ENCODE peak calls at places on chromosome 5, in eight cellular contexts. T, B, H, G, W, N, U and D are unnamed samples. For H3K9me2, the result is how much of the 10 kb centered on the place peaks cover.

GRCh38 chr5:132226516-132227234 is 978 bp downstream of the P4HA2 start:
- DNase-seq in T (no peak), B (no peak), H (no peak), G (peak), W (peak), N (no peak), U (no peak), D (peak)

GRCh38 chr5:76689321-76690026 is 26.5 kb upstream of the F2R start:
- DNase-seq in T (no peak), B (peak), H (peak), G (no peak), W (peak), N (no peak), U (no peak), D (no peak)

GRCh38 chr5:153480401-153480800 is 10.1 kb upstream of the GRIA1 start:
- DNase-seq in T (no peak), B (no peak), H (no peak), G (no peak), W (peak), N (no peak), U (no peak), D (peak)

GRCh38 chr5:39599721-39600431 is 175.1 kb upstream of the DAB2 start:
- DNase-seq in T (peak), B (peak), H (peak), G (peak), W (peak), N (peak), U (no peak), D (peak)

GRCh38 chr5:121108725-121109124 is 644.6 kb downstream of the PRR16 start:
- DNase-seq in T (no peak), B (no peak), H (peak), G (peak), W (no peak), N (no peak), U (no peak), D (no peak)

GRCh38 chr5:171483453-171484177 is 64.2 kb downstream of the FGF18 start:
- DNase-seq in T (no peak), B (no peak), H (no peak), G (no peak), W (peak), N (no peak), U (peak), D (no peak)

GRCh38 chr5:172150514-172151425 is 37.3 kb downstream of the STK10 start:
- DNase-seq in T (no peak), B (no peak), H (no peak), G (no peak), W (peak), N (no peak), U (no peak), D (no peak)

GRCh38 chr5:108481355-108481931 is 99.5 kb upstream of the FBXL17 start:
- DNase-seq in T (peak), B (peak), H (peak), G (peak), W (peak), N (peak), U (peak), D (peak)

GRCh38 chr5:88671408-88671807 is 211.6 kb downstream of the MEF2C start:
- DNase-seq in T (no peak), B (no peak), H (no peak), G (no peak), W (no peak), N (no peak), U (no peak), D (no peak)

GRCh38 chr5:34656700-34657549 is 797 bp downstream of the RAI14 start:
- DNase-seq in T (no peak), B (no peak), H (peak), G (peak), W (peak), N (no peak), U (peak), D (peak)

DNA sequence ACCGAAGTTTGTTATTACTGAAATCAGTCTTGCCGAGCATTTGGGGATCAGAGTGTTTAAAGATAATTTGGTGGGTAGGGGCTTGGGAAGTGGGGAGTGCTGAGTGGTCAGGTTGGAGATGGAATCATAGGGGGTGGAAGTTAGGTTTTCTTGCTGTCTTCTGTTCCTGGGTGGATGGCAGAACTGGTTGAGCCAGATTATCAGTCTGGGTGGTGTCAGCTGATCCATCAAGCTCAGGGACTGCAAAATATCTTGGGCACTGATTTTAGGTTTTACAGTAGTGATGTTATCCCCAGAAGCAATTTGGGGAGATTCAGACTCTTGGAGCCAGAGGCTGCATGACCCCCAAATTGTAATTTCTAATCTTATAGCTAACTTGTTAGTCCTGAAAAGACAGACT is 5.4 kb upstream of the ANKRD31 start:
- DNase-seq in T (no peak), B (no peak), H (peak), G (no peak), W (no peak), N (no peak), U (no peak), D (no peak)
- TF ChIP-seq EZH2phosphoT487 in T (no peak), B (no peak), H (no peak), G (no peak), W (no peak), N (no peak), U (no peak), D (no peak)

GRCh38 chr5:91794455-91794854 is 411.3 kb upstream of the ARRDC3 start:
- DNase-seq in T (no peak), B (no peak), H (peak), G (no peak), W (no peak), N (no peak), U (no peak), D (no peak)

GRCh38 chr5:91794856-91795548 is 411.9 kb upstream of the ARRDC3 start:
- DNase-seq in T (no peak), B (no peak), H (peak), G (no peak), W (peak), N (no peak), U (no peak), D (no peak)

DNA sequence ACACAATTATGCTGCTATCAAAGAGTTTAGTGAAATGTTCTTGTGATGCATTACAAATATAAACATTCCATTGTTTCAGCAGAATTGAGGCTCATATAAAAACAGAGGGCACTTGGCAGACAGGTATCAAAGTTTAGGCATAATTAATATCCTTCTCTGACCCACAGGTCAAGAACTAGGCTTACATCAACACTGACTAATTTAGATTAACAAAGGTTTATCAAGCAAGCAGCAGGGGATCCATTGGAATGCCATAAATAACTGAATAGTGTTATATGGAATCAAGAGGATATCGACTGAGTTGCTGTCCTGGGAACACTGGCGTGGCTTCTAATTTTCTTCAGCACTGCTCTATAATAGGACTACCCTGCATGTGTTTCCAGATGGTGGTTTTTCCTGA is 414.5 kb upstream of the ARRDC3 start:
- DNase-seq in T (no peak), B (no peak), H (no peak), G (peak), W (no peak), N (no peak), U (no peak), D (no peak)
- H3K9me2 ChIP-seq in T (under half), B (under half), H (under half), G (under half), W (under half), N (under half), U (under half), D (under half)

GRCh38 chr5:106476630-106477029 is 1194.1 kb downstream of the EFNA5 start:
- DNase-seq in T (no peak), B (no peak), H (no peak), G (no peak), W (no peak), N (no peak), U (no peak), D (no peak)
- TF ChIP-seq EZH2phosphoT487 in T (no peak), B (no peak), H (no peak), G (no peak), W (no peak), N (no peak), U (no peak), D (no peak)

DNA sequence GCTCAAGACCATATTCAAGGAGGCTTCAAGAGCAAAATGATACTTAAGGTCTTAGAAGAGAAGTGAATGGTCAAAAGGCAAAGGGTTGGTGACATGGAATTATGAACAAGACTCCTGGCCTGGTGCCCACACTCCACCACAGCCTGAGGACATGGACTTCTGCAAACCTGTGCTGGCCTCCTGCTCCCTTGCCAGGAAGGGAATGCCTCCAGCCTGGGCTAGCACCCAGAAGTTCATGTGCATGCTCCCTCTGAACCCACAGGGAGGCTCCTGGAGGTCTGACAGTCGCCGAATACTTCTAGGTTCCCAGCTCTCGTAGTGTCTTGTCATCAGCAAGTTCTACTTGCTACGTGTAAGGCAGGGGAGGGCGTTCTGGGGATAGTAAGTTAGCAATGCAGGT is 156.7 kb downstream of the FSTL4 start:
- DNase-seq in T (no peak), B (no peak), H (peak), G (no peak), W (no peak), N (no peak), U (no peak), D (no peak)
- H3K9me2 ChIP-seq in T (under half), B (under half), H (under half), G (under half), W (under half), N (under half), U (under half), D (under half)

GRCh38 chr5:169629847-169630548 is 7.1 kb upstream of the DOCK2 start:
- DNase-seq in T (no peak), B (no peak), H (peak), G (no peak), W (peak), N (no peak), U (no peak), D (peak)
- TF ChIP-seq EZH2phosphoT487 in T (no peak), B (no peak), H (no peak), G (no peak), W (no peak), N (no peak), U (no peak), D (no peak)

DNA sequence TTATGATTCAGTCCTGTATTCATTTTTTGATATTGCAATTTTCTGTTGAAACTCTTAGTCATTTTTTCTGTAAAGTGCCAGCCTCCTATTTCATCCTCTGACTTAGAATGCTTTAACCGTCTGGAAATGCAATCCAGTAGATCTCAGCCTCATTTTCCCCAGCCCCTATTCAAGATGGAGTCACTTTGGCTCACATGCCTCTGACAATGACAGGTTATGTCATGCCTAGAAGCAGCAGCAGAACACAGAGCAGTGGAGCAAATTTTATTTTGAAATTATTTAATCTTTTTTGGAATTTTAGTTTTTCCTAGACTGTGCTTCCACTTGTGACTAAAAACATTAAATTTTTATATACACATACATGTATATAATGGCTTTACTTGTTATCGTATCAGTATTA is 1053.2 kb downstream of the TAF11L14 start:
- DNase-seq in T (no peak), B (no peak), H (no peak), G (no peak), W (no peak), N (no peak), U (no peak), D (no peak)
- H3K9me2 ChIP-seq in T (under half), B (under half), H (under half), G (under half), W (under half), N (under half), U (under half), D (under half)

DNA sequence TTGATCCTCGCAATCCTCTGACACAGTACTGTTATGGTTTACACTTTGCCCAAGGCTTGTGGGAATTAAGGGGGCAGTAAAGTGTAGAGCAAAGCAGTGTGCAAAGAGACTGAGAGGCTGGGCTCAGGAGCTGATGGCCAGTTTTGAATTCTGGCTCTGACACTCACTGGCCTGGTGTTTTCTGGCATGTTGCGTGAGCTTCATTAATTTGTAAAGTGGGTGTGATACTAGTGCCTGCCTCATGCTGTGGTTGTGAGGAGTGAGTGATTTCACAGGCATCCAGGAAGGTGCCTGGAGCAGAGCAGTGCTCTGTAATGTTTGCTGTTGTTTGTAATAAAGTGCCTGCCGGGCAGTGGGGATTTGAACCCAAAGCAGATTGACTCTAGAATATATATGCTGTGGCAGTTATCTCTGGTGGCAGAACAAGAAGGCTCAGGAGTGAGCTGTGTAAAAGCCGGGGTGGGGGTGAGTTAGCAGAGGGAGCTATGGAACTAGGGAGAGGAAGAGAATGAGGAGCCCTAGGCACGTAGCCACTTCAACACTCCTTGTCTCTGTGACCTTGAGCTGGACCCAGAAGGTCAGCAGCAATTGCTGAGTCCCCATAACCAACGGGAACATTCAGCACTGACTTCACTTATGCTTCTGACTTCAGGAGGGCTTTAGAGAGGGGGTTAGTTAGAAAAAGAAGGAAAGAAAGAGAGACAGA is 108.5 kb downstream of the DOCK2 start:
- DNase-seq in T (no peak), B (no peak), H (peak), G (no peak), W (peak), N (no peak), U (no peak), D (no peak)
- TF ChIP-seq EZH2phosphoT487 in T (no peak), B (no peak), H (no peak), G (no peak), W (peak), N (no peak), U (no peak), D (no peak)

DNA sequence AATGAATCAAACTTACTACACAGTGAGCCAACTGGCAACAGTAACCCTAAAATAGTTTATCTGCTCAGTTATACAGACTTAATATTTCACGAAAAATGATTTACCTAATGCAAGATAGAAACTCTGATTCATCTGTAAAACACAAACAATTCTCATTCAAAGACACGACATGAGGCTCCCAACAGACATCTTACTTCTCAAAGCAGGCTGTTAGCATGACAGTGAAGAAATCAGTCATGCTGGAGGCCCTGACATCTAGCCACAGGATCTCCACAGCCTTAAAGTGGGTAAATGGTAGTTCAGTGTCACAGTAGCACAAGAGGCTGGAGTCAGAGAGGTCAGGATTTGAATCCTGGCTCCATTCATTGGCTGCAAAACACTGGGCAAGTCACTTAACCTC is 131.2 kb downstream of the FBN2 start:
- DNase-seq in T (no peak), B (no peak), H (no peak), G (peak), W (no peak), N (no peak), U (no peak), D (no peak)
- H3K9me2 ChIP-seq in T (under half), B (under half), H (under half), G (under half), W (under half), N (under half), U (under half), D (under half)